ENCODE peak calls at places on chromosome 19, in eight cellular contexts. V is SK-N-DZ, W is GM12891, Y is progenitor cell of endocrine pancreas, B is AG09319, K is cardiac septum, L is stomach, S is fibroblast of lung. O is an unnamed sample.

GRCh38 chr19:48518207-48518606 is 6.6 kb upstream of the LMTK3 start:
- DNase-seq in W (no peak), Y (no peak), K (no peak), B (no peak), L (no peak), S (no peak), V (no peak), O (no peak)

GRCh38 chr19:56372281-56372680 is 21.1 kb downstream of the ZNF582 start:
- DNase-seq in W (no peak), B (no peak), Y (no peak), S (peak), K (no peak), V (no peak), L (no peak), O (no peak)

GRCh38 chr19:15466851-15467733 is 2.7 kb upstream of the RASAL3 start:
- DNase-seq in Y (no peak), V (no peak), B (no peak), S (peak), W (no peak), K (peak), L (no peak), O (no peak)

GRCh38 chr19:17195106-17195505 is 20.1 kb upstream of the USE1 start:
- DNase-seq in L (no peak), K (no peak), Y (no peak), V (no peak), W (no peak), B (no peak), S (no peak), O (no peak)

GRCh38 chr19:7902796-7903243 is 857 bp upstream of the MAP2K7 start:
- DNase-seq in B (no peak), K (no peak), V (no peak), S (no peak), L (no peak), W (no peak), Y (no peak), O (no peak)

GRCh38 chr19:51259348-51260245 is 8.7 kb downstream of the SIGLECL1 start:
- DNase-seq in Y (no peak), K (no peak), W (no peak), S (no peak), L (no peak), B (no peak), V (no peak), O (peak)

GRCh38 chr19:53172892-53173291 is 14.0 kb upstream of the ZNF347 start:
- DNase-seq in S (peak), Y (no peak), W (no peak), K (no peak), V (no peak), B (no peak), L (no peak), O (no peak)

GRCh38 chr19:56504581-56504980 is 3.1 kb upstream of the ZNF471 start:
- DNase-seq in Y (no peak), K (no peak), B (no peak), V (no peak), L (no peak), W (no peak), S (peak), O (no peak)

GRCh38 chr19:7986321-7987083 is 18.9 kb downstream of the ELAVL1 start:
- DNase-seq in W (no peak), S (peak), B (no peak), K (no peak), L (no peak), Y (no peak), V (no peak), O (no peak)

GRCh38 chr19:43439183-43440063 is 24.7 kb downstream of the TEX101 start:
- DNase-seq in K (no peak), B (peak), W (no peak), S (peak), L (no peak), Y (no peak), V (no peak), O (no peak)

GRCh38 chr19:29708553-29709439 is 6.3 kb downstream of the C19orf12 start:
- DNase-seq in W (no peak), L (no peak), S (no peak), Y (no peak), B (no peak), V (no peak), K (no peak), O (no peak)

GRCh38 chr19:46608178-46608577 is 7.0 kb downstream of the CALM3 start:
- DNase-seq in Y (no peak), L (no peak), W (no peak), S (no peak), K (no peak), V (no peak), B (no peak), O (no peak)

GRCh38 chr19:3324405-3324856 is 42.0 kb upstream of the NFIC start:
- DNase-seq in L (peak), K (no peak), W (no peak), Y (peak), S (no peak), B (no peak), V (peak), O (peak)

GRCh38 chr19:46648070-46648960 is 12.3 kb upstream of the GNG8 start:
- DNase-seq in B (no peak), W (peak), S (no peak), V (no peak), L (no peak), Y (no peak), K (no peak), O (no peak)

GRCh38 chr19:16159655-16160054 is 13.7 kb downstream of the CIB3 start:
- DNase-seq in W (no peak), S (no peak), Y (no peak), K (no peak), B (no peak), V (no peak), L (no peak), O (no peak)

GRCh38 chr19:41649827-41650226 is 23.0 kb upstream of the CEACAM4 start:
- DNase-seq in S (no peak), Y (no peak), K (no peak), V (no peak), B (no peak), W (no peak), L (no peak), O (no peak)

GRCh38 chr19:38679839-38680238 is 32.4 kb downstream of the ACTN4 start:
- DNase-seq in W (no peak), S (peak), V (no peak), B (no peak), K (no peak), Y (no peak), L (no peak), O (no peak)

GRCh38 chr19:13117772-13118423 is at the start of gene NACC1:
- DNase-seq in W (peak), V (peak), B (peak), S (peak), K (peak), Y (peak), L (peak), O (peak)

GRCh38 chr19:18464646-18465045 is 26.7 kb upstream of the ISYNA1 start:
- DNase-seq in V (no peak), S (peak), L (peak), W (no peak), K (peak), Y (no peak), B (peak), O (no peak)

GRCh38 chr19:4206818-4207484 is 22.4 kb upstream of the EBI3 start:
- DNase-seq in L (no peak), K (no peak), W (no peak), S (peak), B (no peak), Y (no peak), V (peak), O (no peak)

GRCh38 chr19:2820112-2820702 is 539 bp downstream of the ZNF554 start:
- DNase-seq in Y (no peak), W (peak), S (no peak), B (no peak), V (peak), L (no peak), K (no peak), O (peak)

GRCh38 chr19:19470579-19470978 is 44.8 kb downstream of the TSSK6 start:
- DNase-seq in V (no peak), K (no peak), S (no peak), Y (no peak), L (no peak), B (no peak), W (no peak), O (no peak)

GRCh38 chr19:1417145-1417544 is 9.8 kb downstream of the DAZAP1 start:
- DNase-seq in V (no peak), L (no peak), K (no peak), S (peak), B (no peak), W (no peak), Y (no peak), O (no peak)